ENCODE peak calls at places on chromosome 10, in five cellular contexts. T is neuronal stem cell, J is fibroblast of lung, V is SK-N-SH, S is mammary epithelial cell. A is an unnamed sample.
A peak's percentile ranks its signal among the peaks of the same experiment; 100 is the strongest.

GRCh38 chr10:52121688-52122087 is 192.4 kb upstream of the DKK1 start:
- DNase-seq in V (no peak), J (no peak), S (no peak), T (no peak), A (peak; percentile 65)

GRCh38 chr10:84395581-84395980 is 67.2 kb downstream of the CCSER2 start:
- DNase-seq in T (no peak), V (no peak), S (peak; percentile 6), J (peak; percentile 44), A (no peak)

GRCh38 chr10:58444876-58445275 is 59.7 kb downstream of the TFAM start:
- DNase-seq in T (no peak), J (no peak), S (no peak), V (no peak), A (no peak)

GRCh38 chr10:22719406-22720042 is 5.1 kb upstream of the PIP4K2A start:
- DNase-seq in V (no peak), T (no peak), J (no peak), S (no peak), A (no peak)

GRCh38 chr10:70576803-70577517 is 25.6 kb downstream of the PRF1 start:
- DNase-seq in S (peak; percentile 40), T (no peak), J (peak; percentile 54), V (no peak), A (peak; percentile 61)

GRCh38 chr10:114551310-114551972 is 106.6 kb downstream of the ABLIM1 start:
- DNase-seq in V (no peak), J (peak; percentile 46), S (no peak), T (no peak), A (no peak)

GRCh38 chr10:29276251-29276850 is 12.5 kb upstream of the LYZL1 start:
- DNase-seq in S (no peak), J (no peak), T (no peak), V (no peak), A (no peak)

GRCh38 chr10:83961620-83962019 is 177.7 kb upstream of the GHITM start:
- DNase-seq in S (no peak), J (peak; percentile 3), V (peak; percentile 37), T (no peak), A (no peak)

GRCh38 chr10:51960494-51960895 is 261.1 kb upstream of the CSTF2T start:
- DNase-seq in V (peak; percentile 34), T (peak; percentile 32), J (peak; percentile 22), S (peak; percentile 18), A (peak; percentile 93)

GRCh38 chr10:48249763-48250351 is 24.6 kb downstream of the FRMPD2 start:
- DNase-seq in T (no peak), V (no peak), S (no peak), J (no peak), A (no peak)

GRCh38 chr10:17851611-17852010 is 42.5 kb downstream of the MRC1 start:
- DNase-seq in J (no peak), T (no peak), S (no peak), V (no peak), A (no peak)

GRCh38 chr10:14648042-14648765 is 126.5 kb downstream of the FAM107B start:
- DNase-seq in V (peak; percentile 63), S (peak; percentile 82), T (peak; percentile 82), J (peak; percentile 81), A (peak; percentile 77)

GRCh38 chr10:16681525-16681924 is 135.7 kb downstream of the RSU1 start:
- DNase-seq in V (no peak), T (no peak), S (no peak), J (no peak), A (no peak)

GRCh38 chr10:115624448-115624847 is 531.3 kb downstream of the ATRNL1 start:
- DNase-seq in J (peak; percentile 63), S (no peak), T (no peak), V (no peak), A (peak; percentile 10)

GRCh38 chr10:71678057-71678805 is 41.3 kb downstream of the C10orf105 start:
- DNase-seq in J (no peak), T (no peak), V (no peak), S (no peak), A (no peak)

GRCh38 chr10:121624778-121625330 is 26.6 kb upstream of the FGFR2 start:
- DNase-seq in S (peak; percentile 32), J (no peak), V (no peak), T (no peak), A (no peak)

GRCh38 chr10:79019961-79020491 is 48.7 kb upstream of the ZMIZ1 start:
- DNase-seq in T (no peak), S (peak; percentile 81), V (no peak), J (no peak), A (peak; percentile 35)

GRCh38 chr10:117542706-117543244 is at the start of gene EMX2:
- DNase-seq in T (no peak), S (no peak), J (no peak), V (no peak), A (no peak)

GRCh38 chr10:117543245-117543998 is 876 bp downstream of the EMX2 start:
- DNase-seq in T (peak; percentile 63), V (peak; percentile 74), J (no peak), S (no peak), A (no peak)

GRCh38 chr10:117545141-117546019 is 2.8 kb downstream of the EMX2 start:
- DNase-seq in V (no peak), T (no peak), J (no peak), S (no peak), A (no peak)

GRCh38 chr10:117544729-117545140 is 2.2 kb downstream of the EMX2 start:
- DNase-seq in V (no peak), J (no peak), S (no peak), T (no peak), A (peak; percentile 25)

GRCh38 chr10:117543999-117544728 is 1.6 kb downstream of the EMX2 start:
- DNase-seq in S (no peak), T (no peak), J (no peak), V (no peak), A (no peak)
- H3K4me3 ChIP-seq in S (no peak overlapping the region), T (no peak overlapping the region), J (no peak overlapping the region), V (no peak overlapping the region), A (peak overlapping the region; percentile 96)

GRCh38 chr10:133334495-133335237 is 2.0 kb downstream of the CALY start:
- DNase-seq in J (no peak), S (no peak), V (peak; percentile 70), T (no peak), A (peak; percentile 30)
- H3K27me3 ChIP-seq in J (peaks cover 37% of the 10 kb centered on the region), S (peaks cover 23% of the 10 kb centered on the region), V (peaks cover 57% of the 10 kb centered on the region), T (peaks cover 59% of the 10 kb centered on the region), A (peaks cover 52% of the 10 kb centered on the region)

GRCh38 chr10:80458638-80459037 is 4.5 kb downstream of the TSPAN14 start:
- DNase-seq in J (no peak), V (peak; percentile 66), T (no peak), S (no peak), A (no peak)
- H3K9ac ChIP-seq in J (no peak overlapping the region), V (peak overlapping the region; percentile 32), T (no peak overlapping the region), S (no peak overlapping the region), A (peak overlapping the region; percentile 83)

GRCh38 chr10:91082447-91082846 is 138.0 kb upstream of the PCGF5 start:
- DNase-seq in S (no peak), T (no peak), V (no peak), J (no peak), A (no peak)

GRCh38 chr10:91076991-91077548 is 143.4 kb upstream of the PCGF5 start:
- DNase-seq in J (no peak), V (no peak), T (no peak), S (no peak), A (peak; percentile 8)

GRCh38 chr10:91080776-91081175 is 139.7 kb upstream of the PCGF5 start:
- DNase-seq in T (no peak), S (no peak), J (no peak), V (no peak), A (no peak)

GRCh38 chr10:91073301-91073780 is 147.1 kb upstream of the PCGF5 start:
- DNase-seq in J (no peak), V (no peak), S (no peak), T (no peak), A (no peak)

DNA sequence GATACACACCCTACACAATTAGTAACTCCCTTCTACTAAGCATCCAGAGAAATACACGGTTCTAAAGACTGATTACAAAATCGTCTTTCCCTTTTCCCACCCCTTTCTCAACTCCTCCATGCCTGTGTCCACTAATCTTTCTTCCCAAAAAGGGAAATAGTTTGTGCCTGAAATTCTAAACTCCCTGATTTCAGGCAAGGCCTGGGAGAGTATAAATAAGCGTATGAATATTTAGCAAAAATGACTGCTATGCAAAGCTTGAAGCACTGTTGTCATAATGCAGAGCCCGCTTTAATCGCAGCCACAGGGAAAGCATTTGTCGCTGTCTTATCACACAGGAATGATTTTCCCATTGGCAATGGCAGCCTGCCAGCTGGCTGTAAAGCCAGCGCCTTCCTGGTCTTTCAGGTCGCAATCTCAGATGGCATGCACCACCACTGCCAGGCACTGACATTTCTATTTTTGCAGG is 142.9 kb upstream of the PCGF5 start:
- DNase-seq in T (no peak), S (peak; percentile 2), V (peak; percentile 68), J (peak; percentile 60), A (peak; percentile 80)
- H3K4me3 ChIP-seq in T (no peak overlapping the region), S (no peak overlapping the region), V (peak overlapping the region; percentile 12), J (no peak overlapping the region), A (no peak overlapping the region)

DNA sequence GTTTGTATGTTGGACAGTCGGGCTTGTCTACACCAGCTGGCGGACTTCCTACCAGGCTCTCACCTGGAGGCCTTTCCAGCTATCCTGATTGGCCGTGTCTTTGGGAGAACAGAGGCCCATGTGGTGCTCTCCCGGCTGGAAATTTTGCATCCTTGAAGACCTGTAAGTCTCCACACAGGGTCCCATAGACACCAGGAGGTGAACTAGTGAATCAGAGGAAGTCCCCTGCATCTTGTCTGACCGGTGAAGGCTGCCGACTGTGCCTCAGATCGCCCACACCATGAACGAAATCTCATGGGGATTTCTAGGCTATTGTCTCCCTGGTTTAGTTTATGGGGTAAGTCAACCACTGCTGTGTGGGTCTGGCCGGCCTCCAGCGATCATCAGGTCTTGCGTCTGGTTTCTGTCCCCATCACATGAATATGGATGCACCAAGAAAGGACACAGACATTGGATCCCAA is 108.4 kb upstream of the LYZL2 start:
- DNase-seq in J (no peak), T (no peak), S (no peak), V (no peak), A (no peak)
- H3K27me3 ChIP-seq in J (no peaks in the 10 kb centered on the region), T (no peaks in the 10 kb centered on the region), S (no peaks in the 10 kb centered on the region), V (no peaks in the 10 kb centered on the region), A (no peaks in the 10 kb centered on the region)

A was measured in adipocyte.